ENCODE peak calls at places on chromosomes 1 and 21, in ten cellular contexts. G is body of pancreas, D is tibial nerve, U is A549, Z is stomach, S is ovary, E is right lobe of liver, T is HepG2, A is uterus, P is IMR-90. J is an unnamed sample.
A peak's percentile ranks its signal among the peaks of the same experiment; 100 is the strongest.

GRCh38 chr1:12097321-12097720 is 34.2 kb downstream of the TNFRSF8 start:
- DNase-seq in D (no peak), U (no peak), Z (no peak), T (no peak), E (no peak), A (no peak), S (no peak), P (peak; percentile 79), G (no peak), J (no peak)

GRCh38 chr1:50978144-50978851 is 8.3 kb downstream of the CDKN2C start:
- DNase-seq in Z (peak; percentile 61), S (peak; percentile 64), U (peak; percentile 84), D (no peak), G (peak; percentile 79), P (peak; percentile 49), T (peak; percentile 49), A (peak; percentile 58), E (peak; percentile 84), J (no peak)

GRCh38 chr1:86471296-86471695 is 2.6 kb downstream of the CLCA1 start:
- DNase-seq in P (no peak), Z (no peak), A (no peak), E (no peak), G (no peak), U (no peak), T (no peak), S (no peak), D (no peak), J (no peak)

GRCh38 chr1:5740865-5741860 is 251.1 kb downstream of the NPHP4 start:
- DNase-seq in E (no peak), U (no peak), P (no peak), G (no peak), D (peak; percentile 6), Z (no peak), S (peak; percentile 8), T (no peak), A (no peak), J (no peak)

GRCh38 chr1:2074944-2075740 is 24.9 kb downstream of the PRKCZ start:
- DNase-seq in U (no peak), T (no peak), S (no peak), E (no peak), A (no peak), P (peak; percentile 21), D (no peak), Z (no peak), G (no peak), J (no peak)

GRCh38 chr1:181175356-181175755 is 86.9 kb downstream of the IER5 start:
- DNase-seq in D (no peak), T (no peak), G (no peak), S (no peak), Z (no peak), A (no peak), U (no peak), E (no peak), P (no peak), J (no peak)

GRCh38 chr1:55825486-55825885 is 610.3 kb upstream of the USP24 start:
- DNase-seq in E (no peak), T (no peak), P (no peak), U (no peak), A (no peak), G (no peak), Z (no peak), D (no peak), S (no peak), J (no peak)

GRCh38 chr21:16563111-16563510 is 833.3 kb downstream of the USP25 start:
- DNase-seq in P (no peak), U (no peak), G (no peak), T (no peak), S (no peak), E (no peak), D (no peak), A (no peak), Z (no peak), J (no peak)

GRCh38 chr21:36966846-36967657 is 583 bp upstream of the HLCS start:
- DNase-seq in G (no peak), P (no peak), D (no peak), T (no peak), A (no peak), Z (no peak), E (no peak), S (peak; percentile 40), U (no peak), J (no peak)

GRCh38 chr21:36964398-36964797 is 2.1 kb downstream of the HLCS start:
- DNase-seq in Z (no peak), G (no peak), T (no peak), A (no peak), D (no peak), S (no peak), P (no peak), E (no peak), U (no peak), J (no peak)

GRCh38 chr21:36966066-36966845 is at the start of gene HLCS:
- DNase-seq in D (peak; percentile 20), G (peak; percentile 79), A (peak; percentile 68), S (peak; percentile 69), U (peak; percentile 61), Z (peak; percentile 81), T (peak; percentile 59), P (peak; percentile 36), E (peak; percentile 78), J (no peak)

GRCh38 chr21:36964832-36965719 is 1.4 kb downstream of the HLCS start:
- DNase-seq in U (no peak), E (no peak), T (no peak), D (no peak), S (no peak), Z (no peak), A (no peak), P (no peak), G (no peak), J (no peak)

GRCh38 chr21:36965720-36966065 is 776 bp downstream of the HLCS start:
- DNase-seq in Z (no peak), S (no peak), P (no peak), A (no peak), U (no peak), D (no peak), T (no peak), E (no peak), G (no peak), J (no peak)
- TF ChIP-seq POLR2A in Z (no peak), S (no peak), P (no peak), A (no peak), U (no peak), D (no peak), T (no peak), E (no peak), G (no peak), J (no peak)

DNA sequence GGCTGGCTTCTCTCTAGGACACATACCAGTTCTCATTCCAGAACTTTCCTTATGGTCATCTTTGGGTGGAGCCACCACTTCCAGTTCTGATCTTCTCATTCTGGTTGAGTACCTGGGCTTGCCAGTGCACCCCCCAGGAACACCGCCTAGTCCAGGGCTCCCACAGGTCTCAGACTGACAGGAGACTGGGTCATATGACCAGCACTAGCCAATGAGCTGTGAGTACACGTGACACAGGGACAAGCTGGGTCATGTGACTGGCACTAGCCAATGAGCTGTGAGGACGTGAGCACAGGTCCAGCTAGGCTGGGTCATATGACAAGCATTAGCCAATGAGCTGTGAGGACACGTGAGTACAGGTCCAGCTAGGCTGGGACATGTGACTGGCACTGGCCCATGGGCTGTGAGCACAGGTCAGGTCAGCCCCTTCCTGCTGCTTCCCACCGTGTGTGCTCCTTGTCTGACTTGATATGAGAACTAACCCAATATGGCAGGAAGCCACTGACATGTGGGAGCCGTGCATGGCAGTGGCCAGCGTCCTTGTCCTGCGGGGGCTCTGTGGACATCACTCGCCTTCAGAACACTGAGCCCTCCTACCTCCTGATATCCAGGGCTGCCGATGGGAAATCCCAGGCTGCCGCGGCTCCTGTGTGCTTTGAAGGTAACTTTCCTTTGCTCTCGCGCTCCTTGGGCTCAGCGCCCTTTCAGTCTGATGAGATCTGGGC is 22.7 kb downstream of the KRTAP10-1 start:
- DNase-seq in Z (peak; percentile 38), D (no peak), G (peak; percentile 83), E (peak; percentile 33), A (no peak), S (no peak), T (peak; percentile 93), U (peak; percentile 93), P (peak; percentile 29), J (no peak)
- TF ChIP-seq POLR2A in Z (no peak), D (no peak), G (peak; percentile 27), E (no peak), A (no peak), S (no peak), T (peak; percentile 59), U (no peak), P (no peak), J (no peak)

DNA sequence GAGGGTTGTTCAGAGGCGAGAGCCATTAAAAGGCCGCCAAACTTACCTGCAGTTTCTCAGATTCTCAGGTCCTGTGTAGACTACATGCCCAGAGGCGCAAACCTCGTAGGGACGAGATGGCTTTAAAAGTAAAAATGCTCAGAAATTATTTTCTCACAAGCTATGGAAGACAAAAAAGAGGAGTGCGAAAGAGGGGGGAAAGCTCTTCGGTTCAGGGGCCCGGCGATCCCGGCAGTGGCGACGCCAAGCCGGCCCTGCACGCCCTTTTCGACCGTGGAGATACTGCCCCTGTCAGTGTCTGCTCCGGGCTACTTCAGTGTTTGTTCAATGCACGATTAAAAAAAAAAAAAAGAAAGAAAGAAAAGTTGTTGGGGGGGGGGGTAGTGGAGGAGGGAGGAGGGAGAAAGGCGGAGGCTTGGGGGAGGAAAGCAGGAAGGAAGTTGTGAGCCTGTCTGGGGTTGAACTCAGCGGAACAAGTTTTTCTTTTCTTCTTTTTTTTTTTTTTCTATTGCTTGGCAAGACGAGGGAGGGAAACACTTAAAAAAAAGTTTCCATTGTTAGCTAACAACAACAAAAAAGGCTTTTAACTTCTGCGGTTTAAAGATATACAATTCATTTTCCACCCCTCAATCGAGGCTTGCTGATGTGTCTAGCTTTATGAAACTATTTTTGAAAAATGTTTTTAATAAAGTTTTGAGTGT is at the start of gene ITPKB:
- DNase-seq in E (peak; percentile 42), Z (peak; percentile 56), G (peak; percentile 45), U (peak; percentile 44), T (no peak), P (peak; percentile 65), D (no peak), S (peak; percentile 66), A (peak; percentile 68), J (no peak)
- TF ChIP-seq POLR2A in E (no peak), Z (no peak), G (peak; percentile 38), U (no peak), T (no peak), P (no peak), D (peak; percentile 52), S (peak; percentile 18), A (peak; percentile 64), J (peak; percentile 88)

DNA sequence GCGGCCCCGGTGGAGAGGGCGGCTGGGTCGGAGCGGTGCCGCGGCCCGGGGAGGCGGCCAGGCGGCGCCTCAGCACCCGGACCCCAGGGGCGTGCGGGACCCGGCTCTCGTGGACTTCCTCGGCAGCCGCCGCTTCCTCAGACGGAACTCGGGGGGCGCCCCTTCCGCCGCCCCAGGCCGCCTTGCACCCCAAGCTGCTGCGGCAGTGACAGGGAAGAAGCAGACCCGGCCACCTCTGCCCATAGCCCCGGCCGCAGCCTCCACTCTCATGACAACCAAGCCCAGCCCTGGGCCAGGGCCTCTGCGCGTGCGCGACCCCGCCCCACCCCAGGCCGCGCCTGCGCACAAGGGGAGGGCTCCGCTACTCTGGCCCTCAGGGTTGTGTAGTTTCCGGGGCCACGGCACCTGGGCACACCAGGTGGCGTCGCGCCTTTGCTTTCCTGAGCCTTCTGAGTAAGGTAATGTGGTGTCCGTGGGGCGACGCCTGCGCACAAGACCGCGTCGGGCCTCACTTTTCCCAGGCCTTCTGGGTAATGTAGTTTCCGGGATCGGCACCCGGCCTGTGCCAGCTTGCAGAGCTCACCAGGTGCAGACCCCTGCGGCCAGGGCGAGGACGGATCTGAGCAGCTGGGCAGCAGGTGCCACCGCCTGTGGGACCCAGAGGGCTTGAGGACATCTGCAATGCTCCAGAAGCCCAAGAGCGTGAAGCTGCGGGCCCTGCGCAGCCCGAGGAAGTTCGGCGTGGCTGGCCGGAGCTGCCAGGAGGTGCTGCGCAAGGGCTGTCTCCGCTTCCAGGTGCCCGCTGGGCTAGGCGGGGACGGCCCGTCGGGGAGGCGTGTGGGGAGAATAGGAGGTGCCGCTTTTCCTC is at the start of the genes CEP104 and DFFB:
- DNase-seq in T (peak; percentile 98), A (peak; percentile 87), U (peak; percentile 96), S (peak; percentile 87), P (peak; percentile 67), D (peak; percentile 75), E (peak; percentile 95), Z (peak; percentile 98), G (peak; percentile 98), J (peak; percentile 99)
- TF ChIP-seq POLR2A in T (peak; percentile 22), A (peak; percentile 22), U (peak; percentile 57), S (no peak), P (no peak), D (peak; percentile 62), E (peak; percentile 73), Z (no peak), G (peak; percentile 78), J (no peak)